ENCODE peak calls at places on chromosome 2, in nine cellular contexts. I is colonic mucosa; R is dorsolateral prefrontal cortex; H is effector memory CD4-positive, alpha-beta T cell; F is HCT116; T is RWPE2; O is ascending aorta; V is GM23338; L is left ventricle myocardium inferior. W is an unnamed sample.

GRCh38 chr2:132605236-132606180 is 64.5 kb downstream of the LYPD1 start:
- DNase-seq in I (no peak), R (no peak), H (no peak), F (no peak), T (no peak), O (no peak), V (peak; percentile 32), L (no peak), W (no peak)

GRCh38 chr2:239523147-239523943 is 122.5 kb upstream of the HDAC4 start:
- DNase-seq in I (no peak), R (no peak), H (no peak), F (no peak), T (no peak), O (no peak), V (no peak), L (peak; percentile 11), W (no peak)

GRCh38 chr2:169010180-169010579 is 20.9 kb downstream of the ABCB11 start:
- DNase-seq in I (no peak), R (no peak), H (no peak), F (no peak), T (no peak), O (no peak), V (no peak), L (no peak), W (no peak)

GRCh38 chr2:98761267-98761781 is 30.4 kb upstream of the MGAT4A start:
- DNase-seq in I (no peak), R (peak; percentile 50), H (peak; percentile 10), F (no peak), T (no peak), O (no peak), V (peak; percentile 17), L (no peak), W (no peak)

GRCh38 chr2:138030459-138030858 is 66.2 kb downstream of the HNMT start:
- DNase-seq in I (no peak), R (no peak), H (no peak), F (no peak), T (no peak), O (no peak), V (no peak), L (no peak), W (no peak)

GRCh38 chr2:229520582-229521221 is 193.7 kb downstream of the DNER start:
- DNase-seq in I (peak; percentile 20), R (no peak), H (no peak), F (no peak), T (no peak), O (no peak), V (peak; percentile 13), L (peak; percentile 37), W (no peak)

GRCh38 chr2:235230809-235231601 is 262.8 kb upstream of the AGAP1 start:
- DNase-seq in I (no peak), R (no peak), H (no peak), F (no peak), T (no peak), O (no peak), V (no peak), L (no peak), W (no peak)

GRCh38 chr2:128982670-128983069 is 664.0 kb upstream of the HS6ST1 start:
- DNase-seq in I (no peak), R (no peak), H (no peak), F (no peak), T (no peak), O (no peak), V (no peak), L (no peak), W (no peak)

DNA sequence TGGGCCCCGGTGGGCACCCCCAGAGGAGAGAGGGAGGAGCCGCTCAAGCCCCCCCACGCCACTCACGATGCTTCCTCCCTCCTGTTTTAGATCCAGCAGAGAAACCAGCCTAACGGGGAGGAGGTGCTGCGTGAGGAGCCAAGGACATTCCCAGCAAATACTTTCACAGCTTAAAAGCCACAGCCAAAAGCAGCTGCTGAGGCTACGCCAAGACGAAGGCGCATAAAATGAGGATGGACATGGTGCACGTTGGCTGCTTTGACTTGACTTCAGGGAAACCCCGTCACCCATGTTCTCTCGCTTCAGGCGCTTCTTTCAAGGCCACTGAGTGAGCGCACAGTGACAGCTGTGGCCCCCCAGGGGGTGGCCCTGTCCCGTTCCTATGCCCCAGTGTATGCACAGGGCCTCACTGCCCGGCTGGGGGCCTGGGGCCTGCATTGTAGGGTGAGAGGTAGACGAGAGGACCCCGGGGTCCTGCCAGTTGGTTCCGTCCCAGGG is 72.1 kb upstream of the PXDN start:
- DNase-seq in I (no peak), R (peak; percentile 54), H (no peak), F (no peak), T (no peak), O (peak; percentile 89), V (no peak), L (peak; percentile 34), W (no peak)
- H3K27ac ChIP-seq in I (peak overlapping the region; percentile 53), R (peak overlapping the region; percentile 88), H (no peak overlapping the region), F (no peak overlapping the region), T (no peak overlapping the region), O (peak overlapping the region; percentile 98), V (no peak overlapping the region), L (peak overlapping the region; percentile 85), W (peak overlapping the region; percentile 80)

GRCh38 chr2:24075915-24076848 is at the start of gene SF3B6:
- DNase-seq in I (peak; percentile 100), R (peak; percentile 97), H (peak; percentile 100), F (peak; percentile 99), T (peak; percentile 100), O (peak; percentile 99), V (peak; percentile 100), L (peak; percentile 97), W (peak; percentile 96)

GRCh38 chr2:24075259-24075658 is 867 bp downstream of the SF3B6 start:
- DNase-seq in I (no peak), R (no peak), H (no peak), F (no peak), T (no peak), O (no peak), V (no peak), L (no peak), W (no peak)

GRCh38 chr2:24077535-24077877 is 1.4 kb upstream of the SF3B6 start:
- DNase-seq in I (no peak), R (no peak), H (no peak), F (no peak), T (no peak), O (no peak), V (no peak), L (no peak), W (no peak)

GRCh38 chr2:24077879-24078278 is 1.8 kb upstream of the SF3B6 start:
- DNase-seq in I (no peak), R (no peak), H (no peak), F (no peak), T (no peak), O (no peak), V (no peak), L (no peak), W (no peak)

DNA sequence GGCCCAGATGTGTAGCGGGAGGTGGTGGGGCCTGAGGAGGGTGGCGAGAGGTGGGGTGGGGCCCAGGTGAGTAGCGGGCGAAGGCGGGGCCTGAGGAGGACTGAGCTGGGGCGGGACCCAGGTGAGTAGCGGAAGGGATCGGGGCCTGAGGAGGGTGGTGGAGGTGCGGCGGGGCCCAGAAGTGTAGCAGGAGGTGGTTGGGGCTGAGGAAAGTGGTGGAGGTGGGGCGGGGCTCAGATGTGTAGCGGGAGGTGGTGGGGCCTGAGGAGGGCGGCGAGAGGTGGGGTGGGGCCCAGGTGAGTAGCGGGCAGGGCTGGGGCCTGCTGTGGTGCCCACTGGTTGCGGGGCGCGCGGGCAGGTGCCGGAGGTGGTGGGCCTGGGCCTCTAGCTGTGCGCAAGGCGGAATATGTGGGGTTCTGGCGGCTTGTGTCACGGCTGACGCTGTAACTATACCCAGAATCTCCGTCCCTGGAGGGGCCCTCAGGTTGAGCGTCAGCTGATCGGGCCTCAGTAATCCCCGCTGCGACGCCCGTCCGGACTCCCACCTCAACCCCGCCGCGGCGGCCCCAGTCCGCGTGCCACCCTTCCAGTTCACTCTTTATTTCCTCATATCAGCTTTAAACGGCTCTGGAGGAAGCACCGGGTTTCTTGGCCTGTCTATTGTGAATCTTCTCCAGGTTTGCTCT is 866 bp upstream of the SF3B6 start:
- DNase-seq in I (no peak), R (peak; percentile 51), H (no peak), F (no peak), T (no peak), O (peak; percentile 68), V (no peak), L (no peak), W (peak; percentile 30)
- H3K27ac ChIP-seq in I (peak overlapping the region; percentile 76), R (peak overlapping the region; percentile 91), H (peak overlapping the region; percentile 86), F (peak overlapping the region; percentile 81), T (peak overlapping the region; percentile 78), O (peak overlapping the region; percentile 92), V (peak overlapping the region; percentile 93), L (peak overlapping the region; percentile 93), W (peak overlapping the region; percentile 88)

GRCh38 chr2:241308267-241308666 is 7.2 kb downstream of the HDLBP start:
- DNase-seq in I (no peak), R (no peak), H (no peak), F (no peak), T (no peak), O (no peak), V (no peak), L (no peak), W (no peak)

GRCh38 chr2:241308832-241309500 is 6.5 kb downstream of the HDLBP start:
- DNase-seq in I (no peak), R (no peak), H (no peak), F (no peak), T (no peak), O (no peak), V (no peak), L (no peak), W (no peak)

GRCh38 chr2:241312082-241312481 is 3.4 kb downstream of the HDLBP start:
- DNase-seq in I (no peak), R (no peak), H (no peak), F (no peak), T (no peak), O (no peak), V (no peak), L (no peak), W (no peak)

GRCh38 chr2:241310917-241311566 is 4.4 kb downstream of the HDLBP start:
- DNase-seq in I (no peak), R (no peak), H (no peak), F (no peak), T (no peak), O (no peak), V (no peak), L (no peak), W (no peak)

DNA sequence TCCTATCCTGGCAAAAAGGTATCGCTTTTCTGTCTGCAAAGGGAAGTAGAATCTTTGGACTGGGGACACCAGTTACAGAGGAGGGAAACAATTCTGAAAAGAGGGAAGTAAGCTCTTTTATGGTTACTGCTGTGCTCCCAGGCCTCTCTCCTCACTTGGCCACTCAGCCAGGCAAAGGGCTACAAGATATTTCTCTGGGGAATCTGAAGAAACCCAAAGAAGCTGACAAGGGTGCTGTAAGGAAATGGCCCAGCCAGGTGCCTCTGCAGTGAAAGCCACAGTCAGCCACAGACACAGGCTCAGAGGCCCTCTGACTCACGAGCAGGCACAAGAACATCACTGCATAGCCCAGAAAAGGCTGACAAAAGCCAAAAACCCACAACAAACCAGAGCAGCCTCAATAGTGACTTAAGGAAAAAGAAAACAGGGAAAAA is 5.8 kb downstream of the HDLBP start:
- DNase-seq in I (no peak), R (no peak), H (peak; percentile 46), F (no peak), T (no peak), O (no peak), V (no peak), L (no peak), W (no peak)
- H3K27ac ChIP-seq in I (no peak overlapping the region), R (no peak overlapping the region), H (peak overlapping the region; percentile 50), F (no peak overlapping the region), T (no peak overlapping the region), O (no peak overlapping the region), V (peak overlapping the region; percentile 21), L (no peak overlapping the region), W (no peak overlapping the region)

DNA sequence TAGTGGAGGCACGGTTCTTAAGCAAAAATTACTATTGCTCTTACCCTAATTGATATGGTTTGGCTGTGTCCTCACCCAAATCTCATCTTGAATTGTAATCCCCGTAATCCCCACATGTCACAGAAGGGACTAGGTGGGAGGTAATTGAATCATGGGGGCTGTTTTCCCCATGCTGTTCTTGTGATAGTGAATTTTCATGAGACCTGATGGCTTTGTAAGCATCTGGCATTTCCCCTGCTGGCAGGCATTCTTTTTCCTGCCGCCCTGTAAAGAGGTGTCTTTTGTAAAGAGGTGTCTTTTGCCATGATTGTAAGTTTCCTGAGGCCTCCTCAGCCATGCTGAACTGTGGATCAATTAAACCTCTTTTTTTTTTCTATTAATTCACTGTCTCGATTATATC is 1691.8 kb upstream of the SLC39A10 start:
- DNase-seq in I (no peak), R (no peak), H (no peak), F (no peak), T (no peak), O (no peak), V (peak; percentile 44), L (no peak), W (no peak)
- H3K27ac ChIP-seq in I (no peak overlapping the region), R (no peak overlapping the region), H (no peak overlapping the region), F (no peak overlapping the region), T (no peak overlapping the region), O (no peak overlapping the region), V (peak overlapping the region; percentile 73), L (no peak overlapping the region), W (no peak overlapping the region)

W was measured in caudate nucleus.